ENCODE peak calls at places on chromosomes 7 and 10, in five cellular contexts. R, T, V, P and W are unnamed samples.

GRCh38 chr7:131011437-131011752 is 277.4 kb upstream of the KLF14 start:
- DNase-seq in R (no peak), T (no peak), V (no peak), P (no peak), W (no peak)

GRCh38 chr7:553637-554111 is 34.0 kb upstream of the PDGFA start:
- DNase-seq in R (no peak), T (no peak), V (peak), P (no peak), W (no peak)

GRCh38 chr10:100685331-100685730 is 60.1 kb upstream of the PAX2 start:
- DNase-seq in R (no peak), T (no peak), V (no peak), P (no peak), W (no peak)

GRCh38 chr10:71816421-71816851 is 34.6 kb downstream of the PSAP start:
- DNase-seq in R (no peak), T (no peak), V (no peak), P (no peak), W (no peak)

GRCh38 chr10:104910712-104911111 is 269.6 kb downstream of the SORCS3 start:
- DNase-seq in R (no peak), T (no peak), V (no peak), P (no peak), W (no peak)

GRCh38 chr10:30750971-30751677 is 121.6 kb upstream of the LYZL2 start:
- DNase-seq in R (no peak), T (no peak), V (no peak), P (no peak), W (no peak)

GRCh38 chr7:158325530-158326381 is 261.9 kb downstream of the PTPRN2 start:
- DNase-seq in R (no peak), T (no peak), V (peak), P (no peak), W (no peak)

GRCh38 chr7:69412331-69413146 is 185.7 kb upstream of the AUTS2 start:
- DNase-seq in R (no peak), T (no peak), V (peak), P (no peak), W (peak)

GRCh38 chr10:103691723-103692380 is 163.5 kb downstream of the SH3PXD2A start:
- DNase-seq in R (no peak), T (peak), V (no peak), P (peak), W (no peak)

GRCh38 chr7:44284216-44284615 is 41.2 kb downstream of the CAMK2B start:
- DNase-seq in R (no peak), T (peak), V (no peak), P (no peak), W (no peak)

GRCh38 chr7:157686285-157686894 is 349.6 kb downstream of the DNAJB6 start:
- DNase-seq in R (no peak), T (no peak), V (no peak), P (no peak), W (no peak)

GRCh38 chr7:131501422-131501821 is 55.0 kb downstream of the PODXL start:
- DNase-seq in R (no peak), T (peak), V (no peak), P (no peak), W (no peak)

GRCh38 chr10:71429929-71430328 is 33.2 kb downstream of the CDH23 start:
- DNase-seq in R (no peak), T (no peak), V (no peak), P (peak), W (no peak)

GRCh38 chr10:5534051-5534821 is 9.5 kb downstream of the CALML3 start:
- DNase-seq in R (no peak), T (no peak), V (peak), P (no peak), W (no peak)

GRCh38 chr7:38307640-38308039 is 34.2 kb upstream of the TARP start:
- DNase-seq in R (no peak), T (no peak), V (no peak), P (no peak), W (no peak)

GRCh38 chr7:38312776-38313175 is 39.3 kb upstream of the TARP start:
- DNase-seq in R (no peak), T (no peak), V (no peak), P (no peak), W (no peak)

GRCh38 chr7:38309555-38309954 is 36.1 kb upstream of the TARP start:
- DNase-seq in R (no peak), T (no peak), V (no peak), P (no peak), W (no peak)

GRCh38 chr7:38310601-38311057 is 37.2 kb upstream of the TARP start:
- DNase-seq in R (no peak), T (no peak), V (no peak), P (no peak), W (no peak)

GRCh38 chr7:38311329-38311937 is 38.0 kb upstream of the TARP start:
- DNase-seq in R (no peak), T (no peak), V (no peak), P (peak), W (peak)
- H3K4me2 ChIP-seq in R (no peak), T (peak), V (no peak), P (peak), W (peak)

DNA sequence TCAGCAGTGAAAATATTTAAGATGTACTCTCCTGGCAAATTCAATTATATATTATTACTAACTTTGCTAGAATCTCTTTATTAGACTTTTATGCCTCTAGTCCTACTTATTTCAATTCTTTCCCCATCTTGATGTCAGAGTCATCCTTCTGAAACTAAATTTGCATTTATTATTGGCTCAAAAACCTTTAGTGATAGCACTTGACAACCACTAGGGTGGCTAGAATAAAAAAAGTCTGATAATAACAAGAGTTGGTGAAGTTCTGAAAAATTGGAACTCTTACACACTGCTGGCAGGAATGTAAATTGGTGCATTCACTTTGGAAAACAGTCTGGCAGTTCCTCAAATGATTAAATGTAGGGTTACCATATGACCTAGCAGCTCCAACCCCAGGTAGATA is 73.8 kb downstream of the LSMEM1 start:
- DNase-seq in R (no peak), T (no peak), V (no peak), P (no peak), W (no peak)
- TF ChIP-seq CTCF in R (no peak), T (peak), V (no peak), P (no peak), W (no peak)

DNA sequence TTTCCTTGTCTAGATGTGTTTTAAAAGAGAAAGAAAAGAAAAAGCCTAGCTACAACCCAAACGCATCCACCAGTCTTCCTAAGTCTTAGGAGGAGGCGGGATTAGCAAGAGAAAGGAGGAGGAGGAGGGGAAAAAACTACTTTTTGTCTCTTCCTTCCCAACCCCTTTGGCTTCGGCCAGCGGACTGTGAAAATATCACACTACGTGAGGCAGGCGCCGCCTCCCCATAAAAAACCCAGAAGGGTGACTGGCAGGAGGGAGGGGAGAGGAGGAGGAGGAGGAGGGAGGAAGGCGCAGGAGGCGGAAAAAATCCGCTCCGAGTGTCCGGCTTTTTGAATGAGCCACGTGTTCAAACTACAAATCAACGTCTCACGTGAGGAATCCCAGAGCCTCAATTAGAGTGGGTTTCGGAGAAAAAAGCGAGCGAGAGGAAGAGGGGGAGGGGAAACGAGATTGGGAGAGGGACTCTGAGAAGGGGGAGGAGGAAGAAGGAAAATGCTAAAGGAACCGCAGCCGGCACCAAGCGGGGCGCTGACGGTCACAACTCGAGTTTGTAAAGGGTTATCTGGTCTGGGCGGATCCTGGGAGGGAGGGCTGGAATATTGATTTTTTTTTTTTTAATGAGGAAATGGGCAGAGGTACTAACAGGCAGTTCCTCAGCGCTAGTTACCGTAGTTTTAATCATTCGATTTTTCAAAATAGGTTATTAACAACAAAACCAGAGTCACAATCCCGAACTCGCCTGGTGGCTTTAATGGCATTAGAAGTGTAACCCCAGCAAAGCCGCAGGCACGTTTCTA is at the start of gene IGF2BP3:
- DNase-seq in R (peak), T (peak), V (peak), P (peak), W (peak)
- TF ChIP-seq POLR2A in R (no peak), T (peak), V (no peak), P (peak), W (peak)

DNA sequence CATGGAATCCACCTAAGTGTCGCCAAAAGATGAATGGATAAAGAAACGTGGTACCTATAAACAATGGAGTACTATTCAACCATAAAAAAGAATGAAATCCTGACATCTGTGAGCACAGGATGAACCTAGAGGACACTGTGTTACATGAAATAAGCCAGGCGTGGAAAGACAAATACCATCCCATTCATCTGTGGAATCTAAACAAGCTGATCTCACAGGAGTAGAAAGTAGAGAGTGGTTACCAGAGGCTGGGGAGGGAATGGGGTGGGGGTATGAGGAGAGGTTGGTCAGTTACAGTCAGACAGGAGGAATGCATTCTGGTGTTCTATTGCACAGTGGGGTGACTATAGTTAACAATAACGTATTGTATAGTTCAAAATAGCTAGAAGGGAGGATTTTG is 78.3 kb upstream of the RHEB start:
- DNase-seq in R (peak), T (peak), V (peak), P (no peak), W (no peak)
- H3K4me2 ChIP-seq in R (peak), T (peak), V (no peak), P (no peak), W (peak)

GRCh38 chr10:28503114-28503513 is 29.8 kb upstream of the WAC start:
- DNase-seq in R (peak), T (no peak), V (no peak), P (peak), W (no peak)
- TF ChIP-seq CTCF in R (peak), T (no peak), V (no peak), P (no peak), W (no peak)

DNA sequence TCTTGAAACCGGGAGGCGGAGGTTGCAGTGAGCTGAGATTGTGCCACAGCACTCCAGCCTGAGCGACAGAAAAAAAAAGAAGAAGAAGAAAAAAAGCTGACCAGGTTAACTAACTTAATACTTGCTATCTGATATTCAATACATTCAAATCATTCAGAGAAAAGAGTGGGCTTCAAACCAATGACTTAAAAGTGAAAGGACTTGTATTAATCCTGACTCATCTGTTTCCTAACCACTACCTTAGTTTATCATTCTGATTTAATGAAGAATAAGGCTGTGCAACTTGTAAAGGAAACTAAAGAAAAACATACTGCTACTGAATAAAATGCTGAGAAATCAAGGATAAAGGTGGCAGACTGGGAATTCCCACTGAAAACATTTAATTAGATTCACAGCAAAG is 128.4 kb downstream of the NRBF2 start:
- DNase-seq in R (no peak), T (peak), V (no peak), P (no peak), W (no peak)
- TF ChIP-seq POLR2A in R (no peak), T (no peak), V (no peak), P (no peak), W (no peak)